ENCODE peak calls at places on chromosomes 12 and 14, in seven cellular contexts. N is HTR-8/SVneo; C is GM12864; V is NCI-H1417; D is activated naive CD8-positive, alpha-beta T cell treated with anti-CD3 and anti-CD28 coated beads, Interleukin-2, amount 50 U/mL, for 24 hours; L is epithelial cell of esophagus; U is ovary. P is an unnamed sample.
A peak's percentile ranks its signal among the peaks of the same experiment; 100 is the strongest.

GRCh38 chr14:54762296-54762695 is 140.3 kb downstream of the GCH1 start:
- DNase-seq in U (no peak), N (no peak), C (no peak), V (no peak), D (peak; percentile 31), L (no peak), P (no peak)

GRCh38 chr12:67939611-67940010 is 49.6 kb upstream of the IFNG-AS1 start:
- DNase-seq in U (no peak), L (no peak), C (no peak), V (no peak), D (no peak), N (no peak), P (no peak)

GRCh38 chr12:77531912-77532311 is 298.8 kb upstream of the NAV3 start:
- DNase-seq in V (no peak), D (no peak), U (no peak), N (no peak), C (no peak), L (no peak), P (no peak)

GRCh38 chr14:68462683-68463082 is 330.2 kb downstream of the ZFP36L1 start:
- DNase-seq in N (no peak), D (no peak), C (no peak), U (no peak), V (no peak), L (no peak), P (no peak)

GRCh38 chr12:116734156-116734768 is 3.6 kb downstream of the SPRING1 start:
- DNase-seq in N (no peak), D (no peak), C (no peak), L (no peak), V (no peak), U (no peak), P (no peak)

GRCh38 chr12:3542911-3543310 is 51.9 kb downstream of the PRMT8 start:
- DNase-seq in N (no peak), D (no peak), U (no peak), L (no peak), V (no peak), C (no peak), P (no peak)

GRCh38 chr12:68903511-68903910 is 29.5 kb downstream of the CPM start:
- DNase-seq in D (no peak), V (no peak), C (no peak), U (no peak), N (no peak), L (no peak), P (no peak)

GRCh38 chr12:55842681-55843429 is at the start of gene MMP19:
- DNase-seq in D (no peak), C (no peak), U (no peak), N (peak; percentile 48), V (no peak), L (peak; percentile 72), P (no peak)

GRCh38 chr12:55847033-55847432 is 4.3 kb upstream of the MMP19 start:
- DNase-seq in V (no peak), L (peak; percentile 39), D (peak; percentile 57), C (no peak), N (no peak), U (no peak), P (no peak)